ENCODE peak calls at places on chromosomes 16 and 17, in five cellular contexts. U, Q, L, H and Y are unnamed samples.
A peak's percentile ranks its signal among the peaks of the same experiment; 100 is the strongest.

GRCh38 chr17:79989106-79989835 is 46.4 kb downstream of the TBC1D16 start:
- DNase-seq in L (no peak), Q (no peak), H (no peak), U (no peak), Y (no peak)

GRCh38 chr17:4362141-4362540 is 4.3 kb downstream of the UBE2G1 start:
- DNase-seq in L (no peak), U (no peak), H (no peak), Q (no peak), Y (no peak)

GRCh38 chr16:75456971-75457370 is 7.5 kb downstream of the TMEM170A start:
- DNase-seq in L (no peak), Q (no peak), U (no peak), H (no peak), Y (no peak)

GRCh38 chr17:37648555-37648954 is 5.3 kb upstream of the DDX52 start:
- DNase-seq in L (no peak), H (no peak), Q (no peak), U (peak; percentile 81), Y (no peak)

GRCh38 chr16:17206712-17207111 is 264.0 kb downstream of the XYLT1 start:
- DNase-seq in H (no peak), Q (no peak), U (no peak), L (no peak), Y (no peak)

GRCh38 chr17:82365586-82366295 is 5.8 kb upstream of the UTS2R start:
- DNase-seq in H (no peak), U (no peak), L (no peak), Q (no peak), Y (no peak)

GRCh38 chr16:79651363-79651762 is 50.8 kb upstream of the MAF start:
- DNase-seq in L (no peak), U (peak; percentile 33), Q (no peak), H (no peak), Y (no peak)

GRCh38 chr16:3456374-3456773 is 12.9 kb downstream of the NAA60 start:
- DNase-seq in L (no peak), Q (no peak), H (no peak), U (no peak), Y (no peak)

GRCh38 chr16:57374067-57374534 is 1.8 kb downstream of the CX3CL1 start:
- DNase-seq in L (no peak), U (no peak), H (no peak), Q (no peak), Y (no peak)

GRCh38 chr16:11140466-11140865 is 115.5 kb downstream of the SOCS1 start:
- DNase-seq in Q (no peak), H (no peak), L (no peak), U (no peak), Y (no peak)

GRCh38 chr16:68072038-68072695 is 13.0 kb upstream of the NFATC3 start:
- DNase-seq in U (peak; percentile 76), L (peak; percentile 51), H (no peak), Q (no peak), Y (no peak)

GRCh38 chr16:10045947-10046346 is 136.3 kb downstream of the GRIN2A start:
- DNase-seq in H (no peak), Q (no peak), U (no peak), L (no peak), Y (no peak)

GRCh38 chr17:61583242-61583641 is 7.8 kb downstream of the NACA2 start:
- DNase-seq in U (peak; percentile 78), L (peak; percentile 79), Q (no peak), H (no peak), Y (no peak)

GRCh38 chr17:73307130-73307529 is 4.7 kb downstream of the CDC42EP4 start:
- DNase-seq in L (no peak), U (no peak), H (no peak), Q (no peak), Y (no peak)

GRCh38 chr17:45640141-45640850 is 143.8 kb upstream of the CRHR1 start:
- DNase-seq in L (peak; percentile 92), H (peak; percentile 77), Q (peak; percentile 80), U (peak; percentile 75), Y (peak; percentile 76)

GRCh38 chr17:35546489-35546888 is 9.0 kb upstream of the SLFN12L start:
- DNase-seq in H (no peak), Q (no peak), U (no peak), L (no peak), Y (no peak)

GRCh38 chr17:59746849-59747445 is 39.5 kb downstream of the VMP1 start:
- DNase-seq in Q (no peak), L (peak; percentile 61), U (peak; percentile 48), H (no peak), Y (no peak)

GRCh38 chr16:57648590-57649442 is 19.3 kb upstream of the ADGRG3 start:
- DNase-seq in U (peak; percentile 77), Q (peak; percentile 90), H (peak; percentile 91), L (peak; percentile 91), Y (peak; percentile 92)